ENCODE peak calls at places on chromosome 5, in seven cellular contexts. One of them, this sample, is unnamed.

GRCh38 chr5:169183581-169183980 is 117.4 kb downstream of the SLIT3 start:
- DNase-seq in IMR-90: no peak
- DNase-seq in K562: no peak
- DNase-seq in A549: no peak
- DNase-seq in SK-N-SH: no peak
- DNase-seq in GM12878: no peak
- DNase-seq in HepG2: no peak
- DNase-seq in this sample: no peak

GRCh38 chr5:149995385-149996085 is 4.9 kb downstream of the TIGD6 start:
- DNase-seq in IMR-90: no peak
- DNase-seq in K562: no peak
- DNase-seq in A549: no peak
- DNase-seq in SK-N-SH: peak
- DNase-seq in GM12878: no peak
- DNase-seq in HepG2: no peak
- DNase-seq in this sample: no peak

GRCh38 chr5:23314827-23315226 is 192.6 kb upstream of the PRDM9 start:
- DNase-seq in IMR-90: peak
- DNase-seq in K562: no peak
- DNase-seq in A549: no peak
- DNase-seq in SK-N-SH: no peak
- DNase-seq in GM12878: no peak
- DNase-seq in HepG2: no peak
- DNase-seq in this sample: no peak

GRCh38 chr5:53397845-53398244 is 82.6 kb upstream of the FST start:
- DNase-seq in IMR-90: peak
- DNase-seq in K562: no peak
- DNase-seq in A549: no peak
- DNase-seq in SK-N-SH: no peak
- DNase-seq in GM12878: no peak
- DNase-seq in HepG2: no peak
- DNase-seq in this sample: no peak

GRCh38 chr5:170219615-170220014 is 13.2 kb upstream of the C5orf58 start:
- DNase-seq in IMR-90: peak
- DNase-seq in K562: no peak
- DNase-seq in A549: no peak
- DNase-seq in SK-N-SH: no peak
- DNase-seq in GM12878: no peak
- DNase-seq in HepG2: no peak
- DNase-seq in this sample: no peak

GRCh38 chr5:81904166-81904565 is 67.7 kb upstream of the ATG10 start:
- DNase-seq in IMR-90: no peak
- DNase-seq in K562: no peak
- DNase-seq in A549: no peak
- DNase-seq in SK-N-SH: no peak
- DNase-seq in GM12878: no peak
- DNase-seq in HepG2: no peak
- DNase-seq in this sample: no peak

GRCh38 chr5:88660326-88660946 is 222.5 kb downstream of the MEF2C start:
- DNase-seq in IMR-90: peak
- DNase-seq in K562: no peak
- DNase-seq in A549: peak
- DNase-seq in SK-N-SH: no peak
- DNase-seq in GM12878: no peak
- DNase-seq in HepG2: no peak
- DNase-seq in this sample: no peak

GRCh38 chr5:1643651-1644392 is 120.1 kb upstream of the LPCAT1 start:
- DNase-seq in IMR-90: no peak
- DNase-seq in K562: no peak
- DNase-seq in A549: peak
- DNase-seq in SK-N-SH: peak
- DNase-seq in GM12878: no peak
- DNase-seq in HepG2: no peak
- DNase-seq in this sample: no peak

GRCh38 chr5:170069512-170069911 is 36.2 kb upstream of the FOXI1 start:
- DNase-seq in IMR-90: no peak
- DNase-seq in K562: no peak
- DNase-seq in A549: no peak
- DNase-seq in SK-N-SH: no peak
- DNase-seq in GM12878: no peak
- DNase-seq in HepG2: no peak
- DNase-seq in this sample: no peak

GRCh38 chr5:60248900-60249299 is 355.4 kb upstream of the PDE4D start:
- DNase-seq in IMR-90: no peak
- DNase-seq in K562: no peak
- DNase-seq in A549: no peak
- DNase-seq in SK-N-SH: no peak
- DNase-seq in GM12878: peak
- DNase-seq in HepG2: no peak
- DNase-seq in this sample: no peak

GRCh38 chr5:82623094-82623514 is 344.9 kb upstream of the RPS23 start:
- DNase-seq in IMR-90: no peak
- DNase-seq in K562: no peak
- DNase-seq in A549: no peak
- DNase-seq in SK-N-SH: no peak
- DNase-seq in GM12878: no peak
- DNase-seq in HepG2: peak
- DNase-seq in this sample: no peak

GRCh38 chr5:148820778-148821395 is 5.5 kb upstream of the ADRB2 start:
- DNase-seq in IMR-90: peak
- DNase-seq in K562: no peak
- DNase-seq in A549: no peak
- DNase-seq in SK-N-SH: no peak
- DNase-seq in GM12878: no peak
- DNase-seq in HepG2: peak
- DNase-seq in this sample: no peak

GRCh38 chr5:55241756-55242155 is 8.3 kb upstream of the CCNO start:
- DNase-seq in IMR-90: no peak
- DNase-seq in K562: no peak
- DNase-seq in A549: no peak
- DNase-seq in SK-N-SH: no peak
- DNase-seq in GM12878: no peak
- DNase-seq in HepG2: no peak
- DNase-seq in this sample: no peak

GRCh38 chr5:124795829-124796228 is 49.4 kb upstream of the ZNF608 start:
- DNase-seq in IMR-90: no peak
- DNase-seq in K562: no peak
- DNase-seq in A549: no peak
- DNase-seq in SK-N-SH: no peak
- DNase-seq in GM12878: no peak
- DNase-seq in HepG2: no peak
- DNase-seq in this sample: peak

GRCh38 chr5:161311141-161311708 is 235.3 kb downstream of the GABRB2 start:
- DNase-seq in IMR-90: no peak
- DNase-seq in K562: no peak
- DNase-seq in A549: no peak
- DNase-seq in SK-N-SH: no peak
- DNase-seq in GM12878: peak
- DNase-seq in HepG2: no peak
- DNase-seq in this sample: no peak

GRCh38 chr5:161314033-161314432 is 232.5 kb downstream of the GABRB2 start:
- DNase-seq in IMR-90: no peak
- DNase-seq in K562: no peak
- DNase-seq in A549: no peak
- DNase-seq in SK-N-SH: no peak
- DNase-seq in GM12878: no peak
- DNase-seq in HepG2: no peak
- DNase-seq in this sample: no peak

GRCh38 chr5:161312882-161313281 is 233.6 kb downstream of the GABRB2 start:
- DNase-seq in IMR-90: no peak
- DNase-seq in K562: no peak
- DNase-seq in A549: no peak
- DNase-seq in SK-N-SH: no peak
- DNase-seq in GM12878: no peak
- DNase-seq in HepG2: no peak
- DNase-seq in this sample: no peak

GRCh38 chr5:161306354-161306990 is 240.1 kb downstream of the GABRB2 start:
- DNase-seq in IMR-90: no peak
- DNase-seq in K562: no peak
- DNase-seq in A549: no peak
- DNase-seq in SK-N-SH: no peak
- DNase-seq in GM12878: no peak
- DNase-seq in HepG2: no peak
- DNase-seq in this sample: no peak

DNA sequence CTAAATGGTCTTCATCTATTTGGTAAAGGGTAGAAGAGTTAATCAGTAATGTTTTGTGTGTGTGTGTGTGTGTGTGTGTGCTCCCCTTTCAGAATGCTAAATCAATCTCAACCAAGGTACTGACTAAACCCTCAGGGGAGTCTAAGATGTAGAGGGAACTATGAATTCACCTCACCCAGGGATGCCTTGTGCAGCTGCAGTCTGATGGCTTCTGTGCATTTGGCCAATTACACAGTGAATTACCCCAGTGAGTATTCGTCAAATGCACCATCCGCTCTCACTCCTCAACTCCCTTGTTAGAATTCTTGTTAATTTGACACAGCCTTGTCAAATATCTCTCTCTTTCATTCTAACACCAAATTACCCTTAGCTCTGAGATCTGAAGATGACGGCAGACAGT is 234.6 kb downstream of the GABRB2 start:
- DNase-seq in IMR-90: no peak
- DNase-seq in K562: no peak
- DNase-seq in A549: no peak
- DNase-seq in SK-N-SH: no peak
- DNase-seq in GM12878: no peak
- DNase-seq in HepG2: no peak
- DNase-seq in this sample: no peak
- TF ChIP-seq RFX5 in IMR-90: no peak
- TF ChIP-seq RFX5 in K562: no peak
- TF ChIP-seq RFX5 in A549: no peak
- TF ChIP-seq RFX5 in SK-N-SH: no peak
- TF ChIP-seq RFX5 in GM12878: no peak
- TF ChIP-seq RFX5 in HepG2: no peak
- TF ChIP-seq RFX5 in this sample: no peak

DNA sequence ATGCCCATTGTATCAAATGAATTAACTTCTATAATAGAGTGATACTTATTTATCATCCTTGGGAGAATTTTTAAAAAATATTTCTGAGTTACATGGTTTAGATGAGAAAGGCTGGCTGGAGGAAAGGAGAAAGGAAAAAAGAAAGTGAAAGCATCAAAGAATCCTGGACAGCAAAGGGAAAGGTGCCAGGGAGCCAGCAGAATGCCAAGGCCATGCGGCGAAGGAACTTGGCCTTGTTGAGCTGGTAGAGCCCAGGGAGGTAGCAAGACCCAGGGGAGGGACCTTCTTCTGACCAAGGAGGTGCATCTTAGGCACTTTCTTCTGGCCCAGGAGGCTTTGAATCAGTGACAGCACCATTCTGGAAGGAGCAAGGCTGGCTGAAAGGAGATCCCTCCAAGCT is 240.5 kb downstream of the ENC1 start:
- DNase-seq in IMR-90: no peak
- DNase-seq in K562: no peak
- DNase-seq in A549: no peak
- DNase-seq in SK-N-SH: no peak
- DNase-seq in GM12878: no peak
- DNase-seq in HepG2: no peak
- DNase-seq in this sample: no peak
- TF ChIP-seq RFX5 in IMR-90: no peak
- TF ChIP-seq RFX5 in K562: no peak
- TF ChIP-seq RFX5 in A549: no peak
- TF ChIP-seq RFX5 in SK-N-SH: no peak
- TF ChIP-seq RFX5 in GM12878: no peak
- TF ChIP-seq RFX5 in HepG2: no peak
- TF ChIP-seq RFX5 in this sample: no peak

DNA sequence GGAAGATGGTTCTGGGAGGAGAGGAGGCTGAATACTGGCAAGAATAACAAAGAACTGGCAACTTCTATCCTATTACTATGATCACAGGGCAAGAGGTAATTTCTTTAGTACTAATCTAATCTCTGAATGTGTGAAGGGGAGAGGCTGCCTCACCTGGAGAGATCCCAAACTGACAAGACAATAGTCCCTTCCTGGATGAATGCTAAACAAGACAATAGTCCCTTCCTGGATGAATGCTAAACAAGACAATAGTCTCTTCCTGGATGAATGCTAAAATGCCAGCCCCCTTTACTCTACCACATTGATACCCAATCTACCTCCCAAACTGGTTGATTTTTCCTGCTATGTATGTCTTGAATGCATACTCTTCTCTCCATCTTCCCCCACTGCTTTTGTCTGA is 145.2 kb downstream of the SIL1 start:
- DNase-seq in IMR-90: no peak
- DNase-seq in K562: no peak
- DNase-seq in A549: no peak
- DNase-seq in SK-N-SH: no peak
- DNase-seq in GM12878: no peak
- DNase-seq in HepG2: no peak
- DNase-seq in this sample: no peak
- TF ChIP-seq RFX5 in IMR-90: no peak
- TF ChIP-seq RFX5 in K562: no peak
- TF ChIP-seq RFX5 in A549: no peak
- TF ChIP-seq RFX5 in SK-N-SH: no peak
- TF ChIP-seq RFX5 in GM12878: no peak
- TF ChIP-seq RFX5 in HepG2: no peak
- TF ChIP-seq RFX5 in this sample: no peak

DNA sequence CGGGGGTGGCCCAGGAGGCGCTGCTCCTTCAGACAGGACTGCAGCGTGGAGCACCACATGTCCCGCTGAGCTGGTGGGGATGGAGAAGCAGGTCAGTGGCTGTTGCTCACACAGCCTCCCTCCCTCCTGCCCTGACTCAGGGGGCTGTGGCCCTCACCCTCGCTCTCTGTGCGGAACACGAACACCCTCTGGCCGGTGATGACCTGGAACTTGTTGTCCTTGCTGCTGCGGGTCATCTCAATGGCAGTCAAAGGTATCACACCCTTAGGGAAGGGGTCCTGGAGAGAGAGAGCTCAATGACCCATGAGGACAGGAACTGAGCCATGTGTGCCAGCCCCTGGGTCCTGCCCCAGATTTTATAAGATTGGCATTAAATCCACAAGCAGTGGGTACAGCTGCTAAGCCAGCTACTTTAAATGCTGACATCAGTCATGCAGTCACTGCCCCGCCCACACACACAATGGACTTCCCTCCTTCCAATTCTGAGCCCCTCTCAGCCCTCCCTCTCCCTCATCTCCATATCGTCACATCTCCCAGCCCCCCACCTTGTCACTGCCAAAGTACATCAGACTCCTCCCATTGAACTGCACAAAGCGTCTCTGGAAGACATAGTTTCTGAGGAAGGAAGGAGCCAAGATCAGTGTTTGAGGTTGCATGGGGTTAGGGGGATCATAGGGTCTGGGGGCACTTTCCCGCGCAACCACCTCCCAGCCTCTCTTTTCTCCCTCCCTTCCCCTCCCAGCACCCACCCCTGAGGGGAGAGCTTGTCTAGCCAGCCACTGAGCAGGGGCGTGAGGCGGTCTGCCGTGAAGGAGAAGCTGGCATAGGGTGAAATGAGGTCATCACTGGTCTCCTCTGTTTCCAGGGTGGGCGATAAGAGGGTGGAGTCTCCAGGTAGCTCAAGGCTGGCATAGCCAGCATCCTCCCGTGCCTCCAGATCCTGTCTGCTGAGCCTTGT is 8.9 kb downstream of the ARAP3 start:
- DNase-seq in IMR-90: no peak
- DNase-seq in K562: no peak
- DNase-seq in A549: no peak
- DNase-seq in SK-N-SH: no peak
- DNase-seq in GM12878: no peak
- DNase-seq in HepG2: no peak
- DNase-seq in this sample: no peak
- TF ChIP-seq RFX5 in IMR-90: no peak
- TF ChIP-seq RFX5 in K562: no peak
- TF ChIP-seq RFX5 in A549: no peak
- TF ChIP-seq RFX5 in SK-N-SH: no peak
- TF ChIP-seq RFX5 in GM12878: no peak
- TF ChIP-seq RFX5 in HepG2: no peak
- TF ChIP-seq RFX5 in this sample: no peak

GRCh38 chr5:16712600-16712999 is 95.8 kb upstream of the RETREG1 start:
- DNase-seq in IMR-90: peak
- DNase-seq in K562: no peak
- DNase-seq in A549: no peak
- DNase-seq in SK-N-SH: no peak
- DNase-seq in GM12878: no peak
- DNase-seq in HepG2: no peak
- DNase-seq in this sample: no peak
- TF ChIP-seq RFX5 in IMR-90: no peak
- TF ChIP-seq RFX5 in K562: no peak
- TF ChIP-seq RFX5 in A549: no peak
- TF ChIP-seq RFX5 in SK-N-SH: no peak
- TF ChIP-seq RFX5 in GM12878: no peak
- TF ChIP-seq RFX5 in HepG2: no peak
- TF ChIP-seq RFX5 in this sample: no peak

This sample was measured in H1.